ENCODE peak calls at places on chromosomes 11 and 22, in seven cellular contexts. B is amniotic stem cell, G is A549, W is NCI-H1417, F is GM12865, Z is NCI-H226, L is GM12864. O is an unnamed sample.

GRCh38 chr11:65780770-65781151 is at the start of gene AP5B1:
- DNase-seq in G (peak), F (peak), L (no peak), B (peak), W (peak), Z (peak), O (peak)

GRCh38 chr22:47406180-47406723 is 643.8 kb downstream of the TBC1D22A start:
- DNase-seq in F (no peak), B (no peak), Z (no peak), G (no peak), W (no peak), L (no peak), O (no peak)

GRCh38 chr11:118057424-118058145 is 19.3 kb upstream of the TMPRSS4 start:
- DNase-seq in B (no peak), W (peak), Z (no peak), L (no peak), G (no peak), F (no peak), O (no peak)

GRCh38 chr11:93368022-93368421 is 37.5 kb downstream of the DEUP1 start:
- DNase-seq in F (no peak), L (no peak), W (no peak), G (no peak), B (no peak), Z (no peak), O (no peak)

GRCh38 chr11:76382209-76382608 is 1.1 kb downstream of the GVQW3 start:
- DNase-seq in L (no peak), F (peak), G (no peak), B (no peak), Z (no peak), W (peak), O (no peak)

GRCh38 chr11:14506532-14506931 is 6.9 kb upstream of the COPB1 start:
- DNase-seq in B (no peak), F (no peak), W (no peak), L (no peak), Z (no peak), G (no peak), O (no peak)

GRCh38 chr11:102007567-102008437 is 39.4 kb upstream of the CFAP300 start:
- DNase-seq in B (peak), W (peak), L (no peak), F (peak), G (peak), Z (peak), O (peak)

GRCh38 chr11:130448416-130449068 is at the start of gene ADAMTS15:
- DNase-seq in W (peak), B (peak), L (no peak), F (peak), Z (peak), G (peak), O (peak)

GRCh38 chr11:102269927-102270326 is 47.4 kb upstream of the BIRC3 start:
- DNase-seq in F (no peak), B (no peak), L (no peak), G (no peak), Z (peak), W (no peak), O (peak)

GRCh38 chr11:74686792-74687191 is 44.4 kb downstream of the CHRDL2 start:
- DNase-seq in W (no peak), Z (no peak), F (no peak), G (no peak), L (no peak), B (no peak), O (no peak)

GRCh38 chr22:19878461-19879247 is 24.0 kb upstream of the GNB1L start:
- DNase-seq in B (no peak), Z (no peak), F (no peak), W (no peak), L (no peak), G (no peak), O (no peak)

GRCh38 chr11:1749020-1749758 is 1.2 kb downstream of the IFITM10 start:
- DNase-seq in B (no peak), F (no peak), W (peak), Z (peak), L (no peak), G (no peak), O (no peak)

GRCh38 chr11:76807206-76807875 is 24.2 kb downstream of the TSKU start:
- DNase-seq in Z (peak), F (peak), L (no peak), B (peak), W (peak), G (peak), O (peak)

GRCh38 chr11:130677486-130678153 is 229.2 kb downstream of the ADAMTS15 start:
- DNase-seq in Z (peak), B (peak), L (no peak), W (no peak), F (no peak), G (peak), O (peak)

GRCh38 chr11:10522276-10522675 is 18.7 kb downstream of the RNF141 start:
- DNase-seq in W (no peak), F (no peak), G (no peak), B (no peak), L (no peak), Z (no peak), O (no peak)

GRCh38 chr11:4523666-4524065 is 21.3 kb upstream of the OR52M1 start:
- DNase-seq in G (no peak), F (no peak), B (no peak), L (no peak), W (no peak), Z (no peak), O (no peak)

GRCh38 chr11:95299078-95299611 is 68.1 kb upstream of the SESN3 start:
- DNase-seq in F (no peak), Z (no peak), B (no peak), W (peak), L (no peak), G (no peak), O (no peak)

GRCh38 chr22:46908641-46909107 is 146.2 kb downstream of the TBC1D22A start:
- DNase-seq in W (peak), Z (no peak), L (no peak), G (no peak), B (no peak), F (no peak), O (no peak)

GRCh38 chr11:42273977-42274376 is 814.5 kb upstream of the LRRC4C start:
- DNase-seq in L (no peak), W (no peak), F (no peak), G (no peak), B (no peak), Z (no peak), O (no peak)

GRCh38 chr11:67456068-67456705 is 1.0 kb downstream of the CABP4 start:
- DNase-seq in Z (no peak), B (no peak), G (no peak), F (no peak), L (no peak), W (no peak), O (no peak)

GRCh38 chr11:71418643-71419042 is 29.6 kb downstream of the DHCR7 start:
- DNase-seq in L (peak), W (no peak), G (no peak), B (no peak), Z (no peak), F (peak), O (no peak)

GRCh38 chr11:24617856-24618255 is 121.0 kb downstream of the LUZP2 start:
- DNase-seq in F (no peak), Z (peak), L (no peak), G (no peak), W (no peak), B (no peak), O (no peak)

GRCh38 chr22:47209547-47210023 is 447.1 kb downstream of the TBC1D22A start:
- DNase-seq in L (no peak), W (no peak), F (no peak), B (no peak), Z (no peak), G (no peak), O (no peak)

GRCh38 chr11:19239039-19239438 is 1.7 kb downstream of the E2F8 start:
- DNase-seq in L (no peak), G (no peak), B (no peak), Z (no peak), F (peak), W (peak), O (no peak)

GRCh38 chr11:3642071-3642951 is 519 bp upstream of the ART5 start:
- DNase-seq in B (peak), L (no peak), F (no peak), Z (peak), W (peak), G (peak), O (peak)

GRCh38 chr11:119591836-119592310 is 137.1 kb downstream of the NECTIN1 start:
- DNase-seq in F (no peak), G (no peak), L (no peak), B (no peak), Z (no peak), W (no peak), O (peak)

GRCh38 chr11:65442952-65443351 is 20.4 kb downstream of the NEAT1 start:
- DNase-seq in L (no peak), G (peak), F (peak), Z (no peak), B (no peak), W (no peak), O (no peak)

GRCh38 chr11:47259178-47259977 is 1.6 kb downstream of the NR1H3 start:
- DNase-seq in B (no peak), Z (peak), F (peak), W (no peak), L (no peak), G (peak), O (peak)

GRCh38 chr11:126862664-126863247 is 137.8 kb downstream of the KIRREL3 start:
- DNase-seq in B (no peak), F (peak), Z (no peak), W (peak), L (peak), G (no peak), O (no peak)

GRCh38 chr11:15839061-15839460 is 517.3 kb downstream of the SOX6 start:
- DNase-seq in W (no peak), Z (no peak), G (no peak), L (no peak), F (no peak), B (no peak), O (no peak)

GRCh38 chr11:119472186-119472855 is 49.3 kb upstream of the THY1 start:
- DNase-seq in L (no peak), F (no peak), W (no peak), B (no peak), Z (no peak), G (no peak), O (no peak)

GRCh38 chr22:37186997-37187522 is 987 bp downstream of the C1QTNF6 start:
- DNase-seq in L (no peak), Z (no peak), B (no peak), G (peak), F (no peak), W (no peak), O (peak)

GRCh38 chr11:74257934-74258553 is 53.4 kb downstream of the P4HA3 start:
- DNase-seq in W (peak), B (no peak), F (no peak), L (no peak), Z (no peak), G (peak), O (peak)

GRCh38 chr11:128627666-128628342 is 40.4 kb upstream of the ETS1 start:
- DNase-seq in B (no peak), Z (no peak), L (no peak), F (peak), W (no peak), G (no peak), O (no peak)

GRCh38 chr11:2214527-2215229 is 43.1 kb upstream of the TH start:
- DNase-seq in L (no peak), W (peak), B (no peak), Z (no peak), F (no peak), G (no peak), O (no peak)

O was measured in PC-9.